ENCODE peak calls at places on chromosomes 4 and X, in eight cellular contexts. D is GM23248, V is PC-3, R is HCT116, Z is SK-N-SH, Y is MM.1S, T is GM23338, A is OCI-LY7. P is an unnamed sample. For H3K4me1, the result is how much of the 10 kb centered on the place peaks cover.

GRCh38 chr4:118032691-118033090 is 1.6 kb upstream of the NDST3 start:
- DNase-seq in D (no peak), V (peak), R (peak), Z (peak), Y (no peak), T (peak), A (no peak), P (no peak)

GRCh38 chr4:10032625-10033024 is 11.3 kb upstream of the SLC2A9 start:
- DNase-seq in D (peak), V (peak), R (peak), Z (no peak), Y (no peak), T (no peak), A (no peak), P (no peak)

GRCh38 chr4:98779021-98779420 is 120.6 kb upstream of the TSPAN5 start:
- DNase-seq in D (no peak), V (no peak), R (no peak), Z (no peak), Y (no peak), T (no peak), A (no peak), P (no peak)

GRCh38 chrX:12210196-12210815 is 72.0 kb downstream of the FRMPD4 start:
- DNase-seq in D (peak), V (peak), R (no peak), Z (no peak), Y (no peak), T (no peak), A (no peak), P (no peak)

GRCh38 chr4:110020139-110020538 is 107.5 kb downstream of the EGF start:
- DNase-seq in D (no peak), V (no peak), R (no peak), Z (no peak), Y (no peak), T (peak), A (no peak), P (peak)

GRCh38 chr4:30948653-30949052 is 228.5 kb downstream of the PCDH7 start:
- DNase-seq in D (no peak), V (peak), R (peak), Z (no peak), Y (no peak), T (no peak), A (no peak), P (no peak)

GRCh38 chrX:16869393-16870094 is 618 bp downstream of the RBBP7 start:
- DNase-seq in D (peak), V (peak), R (no peak), Z (peak), Y (peak), T (peak), A (peak), P (peak)

GRCh38 chr4:2065106-2065930 is 6.2 kb downstream of the NAT8L start:
- DNase-seq in D (no peak), V (no peak), R (no peak), Z (peak), Y (no peak), T (no peak), A (no peak), P (no peak)

GRCh38 chrX:77953708-77954107 is 15.7 kb downstream of the PGAM4 start:
- DNase-seq in D (peak), V (peak), R (no peak), Z (no peak), Y (no peak), T (no peak), A (no peak), P (no peak)

GRCh38 chr4:83358410-83358809 is 23.8 kb upstream of the HPSE start:
- DNase-seq in D (peak), V (peak), R (no peak), Z (no peak), Y (no peak), T (no peak), A (no peak), P (no peak)

GRCh38 chrX:111100191-111100590 is 4.2 kb downstream of the PAK3 start:
- DNase-seq in D (peak), V (peak), R (peak), Z (peak), Y (peak), T (peak), A (peak), P (peak)

GRCh38 chr4:15504041-15504440 is 34.4 kb downstream of the CC2D2A start:
- DNase-seq in D (peak), V (no peak), R (no peak), Z (no peak), Y (no peak), T (no peak), A (no peak), P (no peak)

GRCh38 chrX:120768681-120769080 is 107.0 kb downstream of the CT47B1 start:
- DNase-seq in D (peak), V (peak), R (no peak), Z (no peak), Y (no peak), T (no peak), A (no peak), P (no peak)

GRCh38 chr4:143338313-143338712 is 1.6 kb downstream of the GAB1 start:
- DNase-seq in D (peak), V (peak), R (no peak), Z (no peak), Y (no peak), T (no peak), A (no peak), P (no peak)

GRCh38 chr4:71383984-71384383 is 45.2 kb downstream of the SLC4A4 start:
- DNase-seq in D (no peak), V (no peak), R (no peak), Z (no peak), Y (no peak), T (no peak), A (no peak), P (no peak)

GRCh38 chr4:101857176-101857575 is 66.6 kb downstream of the BANK1 start:
- DNase-seq in D (no peak), V (no peak), R (no peak), Z (no peak), Y (no peak), T (no peak), A (no peak), P (no peak)

GRCh38 chr4:4677825-4678522 is 136.1 kb upstream of the STX18 start:
- DNase-seq in D (peak), V (no peak), R (peak), Z (peak), Y (no peak), T (peak), A (peak), P (peak)

GRCh38 chr4:69124941-69125340 is 28.7 kb downstream of the UGT2B7 start:
- DNase-seq in D (no peak), V (no peak), R (no peak), Z (no peak), Y (no peak), T (no peak), A (no peak), P (no peak)

GRCh38 chrX:54419559-54420302 is 20.5 kb upstream of the TSR2 start:
- DNase-seq in D (no peak), V (no peak), R (no peak), Z (no peak), Y (no peak), T (no peak), A (no peak), P (no peak)

GRCh38 chrX:148380614-148381561 is 119.5 kb upstream of the AFF2 start:
- DNase-seq in D (peak), V (no peak), R (no peak), Z (no peak), Y (peak), T (no peak), A (peak), P (no peak)

GRCh38 chrX:46770006-46770816 is 11.3 kb upstream of the SLC9A7 start:
- DNase-seq in D (peak), V (peak), R (no peak), Z (no peak), Y (no peak), T (no peak), A (no peak), P (no peak)

GRCh38 chrX:96756491-96756890 is 71.8 kb downstream of the DIAPH2 start:
- DNase-seq in D (no peak), V (no peak), R (no peak), Z (no peak), Y (no peak), T (no peak), A (no peak), P (no peak)

GRCh38 chrX:145630081-145630480 is 187.5 kb upstream of the SLITRK2 start:
- DNase-seq in D (no peak), V (no peak), R (no peak), Z (no peak), Y (no peak), T (no peak), A (no peak), P (no peak)

DNA sequence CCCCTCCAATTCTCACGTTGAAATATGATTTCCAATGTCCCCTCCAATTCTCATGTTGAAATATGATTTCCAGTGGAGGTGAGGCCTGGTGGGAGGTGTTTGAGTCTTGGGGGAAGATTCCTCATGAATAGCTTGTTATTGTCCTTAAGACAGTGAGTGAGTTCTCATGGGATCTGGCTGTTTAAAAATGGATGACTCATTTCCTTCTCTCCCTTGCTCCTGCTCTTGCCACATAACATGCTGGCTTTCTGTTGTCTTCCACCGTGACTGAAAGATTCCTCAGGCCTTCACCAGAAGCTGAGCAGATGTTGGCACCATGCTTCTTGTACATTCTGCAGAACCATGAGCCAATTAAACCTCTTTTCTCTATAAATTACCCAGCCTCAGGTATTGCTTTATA is 346.8 kb upstream of the TECRL start:
- DNase-seq in D (peak), V (peak), R (no peak), Z (no peak), Y (no peak), T (no peak), A (no peak), P (no peak)
- TF ChIP-seq EZH2phosphoT487 in D (no peak), V (no peak), R (no peak), Z (no peak), Y (no peak), T (no peak), A (no peak), P (no peak)

GRCh38 chr4:154475800-154476199 is 15.8 kb downstream of the DCHS2 start:
- DNase-seq in D (no peak), V (no peak), R (no peak), Z (no peak), Y (no peak), T (no peak), A (no peak), P (no peak)
- H3K4me1 ChIP-seq in D (under half), V (under half), R (under half), Z (under half), Y (under half), T (under half), A (under half), P (under half)

GRCh38 chrX:39769748-39770147 is 328.0 kb downstream of the BCOR start:
- DNase-seq in D (no peak), V (no peak), R (no peak), Z (no peak), Y (no peak), T (no peak), A (no peak), P (no peak)

GRCh38 chrX:39767446-39767845 is 330.3 kb downstream of the BCOR start:
- DNase-seq in D (peak), V (no peak), R (no peak), Z (no peak), Y (no peak), T (no peak), A (no peak), P (no peak)

GRCh38 chrX:39766882-39767281 is 330.9 kb downstream of the BCOR start:
- DNase-seq in D (no peak), V (no peak), R (no peak), Z (peak), Y (no peak), T (no peak), A (no peak), P (no peak)

GRCh38 chrX:39764441-39764914 is 333.3 kb downstream of the BCOR start:
- DNase-seq in D (no peak), V (no peak), R (no peak), Z (no peak), Y (no peak), T (no peak), A (peak), P (peak)

GRCh38 chrX:39766085-39766726 is 331.6 kb downstream of the BCOR start:
- DNase-seq in D (no peak), V (no peak), R (no peak), Z (no peak), Y (no peak), T (no peak), A (peak), P (no peak)
- TF ChIP-seq EZH2phosphoT487 in D (no peak), V (no peak), R (no peak), Z (no peak), Y (no peak), T (no peak), A (no peak), P (no peak)

GRCh38 chrX:27622883-27623282 is 32.7 kb downstream of the DCAF8L2 start:
- DNase-seq in D (no peak), V (no peak), R (no peak), Z (no peak), Y (no peak), T (no peak), A (no peak), P (no peak)

GRCh38 chrX:27619975-27620374 is 29.8 kb downstream of the DCAF8L2 start:
- DNase-seq in D (peak), V (peak), R (no peak), Z (no peak), Y (peak), T (peak), A (no peak), P (peak)

DNA sequence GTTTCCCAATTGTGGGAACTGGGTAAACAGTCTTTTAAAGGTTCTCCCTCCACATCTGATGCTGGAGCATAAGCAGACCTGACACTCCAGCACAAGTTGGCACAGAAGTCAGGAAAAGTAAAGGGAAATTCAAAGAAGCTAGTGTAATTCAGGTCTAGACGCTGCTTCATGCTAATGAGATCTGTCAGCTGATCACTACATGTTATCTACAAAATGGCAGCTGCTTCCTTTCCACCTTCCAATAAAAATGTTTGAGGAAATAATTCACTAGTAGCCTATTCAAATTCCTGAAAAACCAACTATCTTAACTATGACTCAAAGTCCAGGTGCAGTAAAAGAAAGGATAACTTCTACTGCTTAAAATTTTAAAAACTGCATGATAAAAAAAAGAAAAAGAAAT is 29.3 kb downstream of the DCAF8L2 start:
- DNase-seq in D (no peak), V (no peak), R (no peak), Z (no peak), Y (no peak), T (no peak), A (no peak), P (no peak)
- H3K4me1 ChIP-seq in D (under half), V (under half), R (under half), Z (under half), Y (under half), T (under half), A (under half), P (under half)

GRCh38 chrX:13309631-13310030 is 10.2 kb downstream of the ATXN3L start:
- DNase-seq in D (no peak), V (no peak), R (no peak), Z (no peak), Y (no peak), T (no peak), A (no peak), P (no peak)

GRCh38 chrX:13307041-13307440 is 12.8 kb downstream of the ATXN3L start:
- DNase-seq in D (no peak), V (no peak), R (no peak), Z (no peak), Y (no peak), T (no peak), A (no peak), P (no peak)

GRCh38 chrX:13317366-13317765 is 2.5 kb downstream of the ATXN3L start:
- DNase-seq in D (no peak), V (no peak), R (no peak), Z (no peak), Y (no peak), T (no peak), A (no peak), P (no peak)

DNA sequence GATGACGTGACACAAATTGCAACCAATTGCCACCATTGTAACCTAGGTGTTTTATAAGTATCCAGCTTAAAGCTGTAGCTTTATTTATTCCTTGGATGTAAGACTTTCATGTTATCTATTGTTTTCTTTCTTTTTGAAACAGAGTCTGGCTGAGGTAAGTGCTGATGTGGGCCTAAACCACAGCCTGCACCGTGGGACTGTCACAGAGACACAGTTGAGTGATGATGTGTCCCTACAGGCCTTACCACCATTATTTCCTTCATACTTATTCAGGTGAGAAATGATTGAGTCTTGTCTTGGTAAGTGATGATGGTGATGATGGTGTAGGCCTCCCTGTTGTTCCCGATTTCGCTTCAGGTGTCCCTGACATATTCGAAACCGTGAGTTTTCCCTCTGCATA is 8.3 kb downstream of the ATXN3L start:
- DNase-seq in D (no peak), V (no peak), R (no peak), Z (no peak), Y (no peak), T (no peak), A (no peak), P (no peak)
- TF ChIP-seq EZH2phosphoT487 in D (no peak), V (no peak), R (no peak), Z (no peak), Y (no peak), T (no peak), A (no peak), P (no peak)

P was measured in neural progenitor cell.